ENCODE peak calls at places on chromosomes 7 and 10, in eight cellular contexts. L, I, K, Q, S, U, N and E are unnamed samples.

GRCh38 chr10:124290095-124290795 is 128.5 kb downstream of the OAT start:
- DNase-seq in K (peak; percentile 52), I (no peak), S (no peak), U (peak; percentile 84), N (no peak), Q (peak; percentile 56), L (no peak), E (peak; percentile 91)

GRCh38 chr7:26912351-26912750 is 48.0 kb upstream of the SKAP2 start:
- DNase-seq in N (no peak), U (no peak), L (no peak), S (no peak), I (no peak), Q (no peak), K (no peak), E (no peak)

GRCh38 chr7:55472928-55473725 is 99.2 kb downstream of the VOPP1 start:
- DNase-seq in Q (peak; percentile 48), K (no peak), U (no peak), L (no peak), S (no peak), N (no peak), I (no peak), E (no peak)

GRCh38 chr10:1424648-1425047 is 312.7 kb downstream of the ADARB2 start:
- DNase-seq in S (no peak), Q (no peak), N (no peak), K (no peak), I (no peak), U (peak; percentile 24), L (no peak), E (no peak)

GRCh38 chr7:30164567-30164966 is 29.8 kb downstream of the MTURN start:
- DNase-seq in K (no peak), Q (no peak), L (peak; percentile 75), N (no peak), U (peak; percentile 67), I (no peak), S (peak; percentile 16), E (no peak)

GRCh38 chr7:95420996-95421846 is 13.6 kb downstream of the PON2 start:
- DNase-seq in K (no peak), S (no peak), N (peak; percentile 63), L (no peak), U (peak; percentile 15), I (no peak), Q (no peak), E (no peak)

GRCh38 chr10:71231196-71231595 is 18.8 kb downstream of the UNC5B start:
- DNase-seq in I (no peak), Q (no peak), K (no peak), S (no peak), N (no peak), L (no peak), U (no peak), E (no peak)

GRCh38 chr10:111766464-111766863 is 417.1 kb downstream of the GPAM start:
- DNase-seq in I (no peak), U (no peak), Q (no peak), N (no peak), K (no peak), L (no peak), S (no peak), E (no peak)

GRCh38 chr7:129188372-129188891 is at the start of gene SMO:
- DNase-seq in S (peak; percentile 87), K (peak; percentile 42), I (peak; percentile 41), N (no peak), Q (no peak), U (no peak), L (no peak), E (no peak)

GRCh38 chr7:96640054-96640453 is 69.6 kb downstream of the SEM1 start:
- DNase-seq in U (no peak), S (no peak), K (no peak), N (no peak), L (no peak), Q (no peak), I (no peak), E (no peak)

GRCh38 chr7:5713124-5713912 is 68.1 kb downstream of the RNF216 start:
- DNase-seq in L (no peak), N (no peak), I (no peak), K (no peak), U (no peak), S (no peak), Q (no peak), E (no peak)

GRCh38 chr10:69855346-69856163 is 53.8 kb downstream of the COL13A1 start:
- DNase-seq in I (no peak), Q (no peak), N (no peak), L (no peak), S (no peak), U (no peak), K (no peak), E (no peak)

GRCh38 chr7:55400191-55400590 is 35.1 kb downstream of the LANCL2 start:
- DNase-seq in K (no peak), N (no peak), U (no peak), I (no peak), L (no peak), S (no peak), Q (no peak), E (no peak)

GRCh38 chr10:71099731-71100361 is 112.5 kb upstream of the UNC5B start:
- DNase-seq in I (no peak), K (no peak), Q (no peak), N (no peak), U (no peak), S (no peak), L (no peak), E (no peak)

GRCh38 chr10:24966962-24967361 is 14.6 kb upstream of the PRTFDC1 start:
- DNase-seq in S (no peak), U (no peak), N (no peak), I (no peak), Q (no peak), L (no peak), K (no peak), E (no peak)

GRCh38 chr10:24963646-24964045 is 11.2 kb upstream of the PRTFDC1 start:
- DNase-seq in I (no peak), S (no peak), N (no peak), K (no peak), Q (no peak), L (no peak), U (no peak), E (no peak)

GRCh38 chr10:24962998-24963397 is 10.6 kb upstream of the PRTFDC1 start:
- DNase-seq in Q (no peak), U (no peak), N (no peak), L (no peak), I (no peak), S (no peak), K (no peak), E (no peak)

GRCh38 chr10:24968349-24968748 is 15.9 kb upstream of the PRTFDC1 start:
- DNase-seq in L (no peak), S (no peak), Q (no peak), N (no peak), K (no peak), U (no peak), I (no peak), E (no peak)

DNA sequence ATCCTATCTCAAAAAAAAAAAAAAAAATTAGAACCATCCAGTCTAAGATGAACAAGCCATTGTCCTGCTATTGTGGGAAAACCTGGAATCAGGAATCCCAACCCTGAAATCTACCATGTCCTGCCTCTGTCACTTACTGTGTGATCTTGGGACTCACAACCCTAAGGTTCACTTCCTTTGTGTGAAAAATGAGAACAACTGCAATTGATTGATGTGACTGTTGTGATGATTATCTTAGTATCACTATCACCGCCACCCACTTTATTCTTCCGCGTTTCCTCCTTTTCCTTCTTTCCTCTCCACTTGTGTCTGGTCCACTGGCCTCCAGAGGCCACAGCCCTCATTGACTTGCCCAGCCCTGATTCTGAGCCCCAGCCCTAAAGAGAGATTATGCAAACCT is 12.6 kb upstream of the PRTFDC1 start:
- DNase-seq in U (no peak), N (no peak), K (no peak), I (no peak), L (no peak), S (no peak), Q (no peak), E (no peak)
- TF ChIP-seq CTCF in U (no peak), N (no peak), K (no peak), I (no peak), L (no peak), S (no peak), Q (no peak), E (no peak)

GRCh38 chr10:5013385-5013784 is 9.7 kb upstream of the AKR1C2 start:
- DNase-seq in I (no peak), U (no peak), L (no peak), N (no peak), Q (no peak), K (no peak), S (no peak), E (no peak)

GRCh38 chr10:5018150-5018549 is 14.5 kb upstream of the AKR1C2 start:
- DNase-seq in I (no peak), N (no peak), U (no peak), K (no peak), Q (no peak), S (no peak), L (no peak), E (no peak)

GRCh38 chr10:5012595-5012994 is 8.9 kb upstream of the AKR1C2 start:
- DNase-seq in L (no peak), I (no peak), U (no peak), K (no peak), S (no peak), N (no peak), Q (no peak), E (no peak)

DNA sequence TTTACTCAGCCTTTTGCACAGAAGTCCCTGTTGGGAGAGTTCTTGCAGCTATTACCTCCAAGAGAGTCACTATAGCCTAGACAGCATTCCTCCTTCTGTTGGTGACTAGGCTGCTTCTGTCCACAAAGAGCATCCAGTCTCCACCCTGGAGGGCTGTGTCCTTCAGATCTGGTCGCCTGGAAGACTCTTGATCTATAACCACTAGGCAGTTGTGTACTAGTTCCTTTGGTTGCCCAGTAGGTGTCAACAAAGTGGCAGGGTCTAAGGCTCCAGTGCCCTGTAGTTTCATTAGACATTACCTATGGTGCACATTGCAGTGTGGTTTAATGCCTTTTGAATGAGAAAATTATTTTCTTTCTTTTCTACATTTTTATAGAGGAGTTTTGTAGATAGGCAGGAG is 11.3 kb upstream of the AKR1C2 start:
- DNase-seq in K (no peak), I (no peak), S (no peak), L (peak; percentile 1), N (no peak), U (peak; percentile 5), Q (no peak), E (no peak)
- TF ChIP-seq CTCF in K (no peak), I (peak; percentile 42), S (no peak), L (no peak), N (no peak), U (no peak), Q (peak; percentile 21), E (no peak)

GRCh38 chr7:1058821-1059199 is 14.5 kb downstream of the GPR146 start:
- DNase-seq in S (peak; percentile 9), U (peak; percentile 63), Q (no peak), N (peak; percentile 23), I (no peak), L (peak; percentile 66), K (no peak), E (no peak)
- TF ChIP-seq CTCF in S (no peak), U (no peak), Q (no peak), N (no peak), I (no peak), L (peak; percentile 55), K (no peak), E (no peak)

DNA sequence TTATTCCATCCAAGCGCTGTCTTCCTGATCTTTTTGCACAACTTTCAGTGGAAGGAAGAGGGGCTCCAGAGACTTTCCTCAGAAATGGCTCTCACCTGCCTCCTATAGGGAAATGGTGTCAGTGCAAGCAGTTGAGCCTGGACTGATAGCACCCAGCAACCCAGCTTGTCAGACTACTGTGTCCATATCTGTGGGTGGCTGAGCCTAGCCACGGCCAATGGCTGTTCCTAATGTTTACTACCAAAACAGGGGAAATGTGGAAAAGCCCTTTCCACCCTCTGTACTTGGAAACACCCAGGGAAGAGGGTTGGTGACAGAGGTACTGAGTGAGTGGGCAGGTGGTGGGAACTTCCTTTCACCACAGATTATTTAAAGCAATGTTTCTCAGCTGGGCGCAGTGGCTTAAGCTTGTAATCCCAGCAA is 4.3 kb upstream of the YKT6 start:
- DNase-seq in L (peak; percentile 75), U (peak; percentile 50), I (peak; percentile 30), Q (peak; percentile 21), K (no peak), S (peak; percentile 59), N (no peak), E (no peak)
- TF ChIP-seq CTCF in L (peak; percentile 91), U (peak; percentile 67), I (peak; percentile 72), Q (peak; percentile 53), K (peak; percentile 61), S (peak; percentile 61), N (peak; percentile 92), E (peak; percentile 53)